ENCODE peak calls at places on chromosomes 1 and 21, in six cellular contexts. A, B, G, P, U and Q are unnamed samples.

GRCh38 chr21:28885853-28886177 is 106.9 kb downstream of the LTN1 start:
- DNase-seq in A (no peak), B (no peak), G (no peak), P (no peak), U (no peak), Q (no peak)

GRCh38 chr21:45898028-45898350 is 83.6 kb upstream of the COL6A1 start:
- DNase-seq in A (no peak), B (no peak), G (no peak), P (no peak), U (no peak), Q (no peak)

GRCh38 chr1:224456637-224456953 is 22.0 kb upstream of the WDR26 start:
- DNase-seq in A (no peak), B (no peak), G (no peak), P (no peak), U (no peak), Q (no peak)

GRCh38 chr1:202130816-202131522 is 8.3 kb downstream of the GPR37L1 start:
- DNase-seq in A (no peak), B (no peak), G (peak), P (no peak), U (no peak), Q (no peak)

GRCh38 chr1:34267326-34267725 is 90.6 kb downstream of the C1orf94 start:
- DNase-seq in A (no peak), B (no peak), G (no peak), P (no peak), U (no peak), Q (no peak)

GRCh38 chr1:7478797-7479499 is 292.1 kb upstream of the VAMP3 start:
- DNase-seq in A (no peak), B (peak), G (peak), P (peak), U (peak), Q (peak)

GRCh38 chr1:226778657-226779058 is 39.6 kb upstream of the ITPKB start:
- DNase-seq in A (no peak), B (peak), G (no peak), P (no peak), U (peak), Q (no peak)

GRCh38 chr1:1079408-1080121 is 5.5 kb upstream of the RNF223 start:
- DNase-seq in A (peak), B (peak), G (no peak), P (peak), U (peak), Q (peak)

GRCh38 chr1:235368428-235368827 is 1.2 kb downstream of the TBCE start:
- DNase-seq in A (no peak), B (peak), G (no peak), P (no peak), U (no peak), Q (no peak)